ENCODE peak calls at places on chromosomes 16 and 17, in five cellular contexts. B is left cardiac atrium, J is A549, A is sciatic nerve, E is HCT116. G is an unnamed sample.

GRCh38 chr17:8839410-8839935 is 28.0 kb downstream of the PIK3R6 start:
- ATAC-seq in A (no peak), B (no peak), E (no peak), J (no peak), G (no peak)

GRCh38 chr17:31525801-31526549 is 134.5 kb downstream of the RAB11FIP4 start:
- ATAC-seq in B (no peak), A (no peak), E (peak; percentile 72), J (peak; percentile 82), G (no peak)

GRCh38 chr17:73546770-73547345 is 97.4 kb downstream of the SDK2 start:
- ATAC-seq in E (peak; percentile 89), B (peak; percentile 43), A (peak; percentile 47), J (peak; percentile 53), G (no peak)

GRCh38 chr17:7889166-7889584 is 586 bp downstream of the CHD3 start:
- ATAC-seq in B (peak; percentile 81), A (peak; percentile 74), J (peak; percentile 53), E (peak; percentile 46), G (peak; percentile 79)

GRCh38 chr16:15466131-15466530 is 31.7 kb downstream of the BMERB1 start:
- ATAC-seq in J (no peak), E (no peak), B (no peak), A (no peak), G (no peak)

GRCh38 chr17:17183744-17184143 is 22.4 kb downstream of the PLD6 start:
- ATAC-seq in A (no peak), E (no peak), B (peak; percentile 37), J (no peak), G (no peak)

GRCh38 chr16:23663918-23664317 is 14.8 kb upstream of the PLK1 start:
- ATAC-seq in B (no peak), E (no peak), A (no peak), J (no peak), G (no peak)

GRCh38 chr17:4678448-4679026 is 25.4 kb downstream of the PELP1 start:
- ATAC-seq in E (peak; percentile 79), A (no peak), J (peak; percentile 37), B (peak; percentile 60), G (no peak)

GRCh38 chr17:51120357-51120738 is 320 bp downstream of the SPAG9 start:
- ATAC-seq in B (peak; percentile 22), E (peak; percentile 18), J (peak; percentile 45), A (no peak), G (peak; percentile 18)

G was measured in gastroesophageal sphincter.